ENCODE peak calls at places on chromosomes 5 and 9, in nine cellular contexts. A is IMR-90, R is astrocyte, O is WERI-Rb-1, G is mucosa of descending colon, Z is PC-9, K is brain microvascular endothelial cell, M is transverse colon, Q is foreskin fibroblast. H is an unnamed sample.

GRCh38 chr9:4667681-4668080 is 1.4 kb upstream of the SPATA6L start:
- DNase-seq in A (no peak), R (no peak), O (no peak), G (no peak), Z (no peak), K (no peak), M (no peak), Q (no peak), H (no peak)

GRCh38 chr5:57834829-57835554 is 352.4 kb upstream of the ACTBL2 start:
- DNase-seq in A (peak), R (peak), O (peak), G (no peak), Z (no peak), K (peak), M (no peak), Q (peak), H (no peak)

GRCh38 chr9:90099262-90099982 is 494.6 kb downstream of the GADD45G start:
- DNase-seq in A (peak), R (peak), O (peak), G (no peak), Z (no peak), K (peak), M (no peak), Q (no peak), H (no peak)

GRCh38 chr5:123089572-123089970 is 530 bp downstream of the PRDM6 start:
- DNase-seq in A (peak), R (no peak), O (peak), G (peak), Z (no peak), K (peak), M (no peak), Q (peak), H (no peak)

GRCh38 chr5:137186759-137187461 is 312.2 kb downstream of the SPOCK1 start:
- DNase-seq in A (peak), R (peak), O (no peak), G (no peak), Z (no peak), K (peak), M (no peak), Q (peak), H (no peak)

GRCh38 chr9:76302947-76303550 is 91.2 kb downstream of the RFK start:
- DNase-seq in A (peak), R (peak), O (no peak), G (no peak), Z (no peak), K (peak), M (no peak), Q (peak), H (no peak)

GRCh38 chr9:35538361-35539234 is 48.7 kb downstream of the RUSC2 start:
- DNase-seq in A (peak), R (peak), O (no peak), G (peak), Z (no peak), K (peak), M (peak), Q (peak), H (no peak)

GRCh38 chr9:18260527-18260926 is 213.4 kb upstream of the ADAMTSL1 start:
- DNase-seq in A (no peak), R (peak), O (no peak), G (no peak), Z (no peak), K (no peak), M (no peak), Q (no peak), H (peak)

GRCh38 chr5:82603280-82603987 is 325.3 kb upstream of the RPS23 start:
- DNase-seq in A (no peak), R (no peak), O (no peak), G (no peak), Z (no peak), K (no peak), M (no peak), Q (no peak), H (no peak)

GRCh38 chr9:2523601-2524000 is 98.0 kb upstream of the VLDLR start:
- DNase-seq in A (no peak), R (no peak), O (no peak), G (no peak), Z (no peak), K (no peak), M (no peak), Q (no peak), H (no peak)

GRCh38 chr5:168675883-168676408 is 96.8 kb upstream of the PANK3 start:
- DNase-seq in A (no peak), R (no peak), O (no peak), G (no peak), Z (no peak), K (no peak), M (no peak), Q (no peak), H (no peak)

GRCh38 chr9:98046161-98046543 is 10.4 kb upstream of the NANS start:
- DNase-seq in A (no peak), R (no peak), O (no peak), G (no peak), Z (no peak), K (no peak), M (no peak), Q (no peak), H (no peak)
- H3K4me3 ChIP-seq in A (no peak), R (no peak), O (no peak), G (no peak), Z (peak), K (no peak), M (no peak), Q (no peak), H (no peak)

GRCh38 chr5:39024005-39024404 is 50.2 kb downstream of the RICTOR start:
- DNase-seq in A (no peak), R (no peak), O (peak), G (no peak), Z (no peak), K (peak), M (no peak), Q (no peak), H (no peak)
- TF ChIP-seq CTCF in A (no peak), R (no peak), O (peak), G (no peak), Z (no peak), K (peak), M (no peak), Q (no peak), H (no peak)

DNA sequence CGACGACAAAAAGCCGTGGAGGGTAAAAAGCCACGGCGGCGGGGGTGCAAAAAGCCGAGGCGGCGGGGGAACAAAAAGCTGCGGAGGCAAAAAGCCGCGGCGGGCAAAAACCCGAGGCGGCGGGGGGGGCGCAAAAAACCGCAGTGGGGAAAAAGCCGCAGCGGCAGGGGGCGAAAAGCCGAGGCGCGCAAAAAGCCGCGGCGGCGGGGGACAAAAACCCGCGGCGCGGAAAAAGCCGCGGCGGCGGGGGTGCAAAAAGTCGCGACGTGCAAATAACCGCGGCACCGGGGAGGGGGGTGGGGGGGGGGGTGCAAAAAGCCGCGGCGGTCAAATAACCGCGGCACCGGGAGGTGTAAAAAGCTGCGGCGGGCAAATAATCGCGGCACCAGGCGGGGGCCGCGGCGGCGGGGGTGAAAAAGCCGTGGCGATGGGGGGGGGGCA is 511.5 kb downstream of the FOXD4L5 start:
- DNase-seq in A (no peak), R (no peak), O (peak), G (peak), Z (no peak), K (no peak), M (peak), Q (no peak), H (no peak)
- H3K4me3 ChIP-seq in A (peak), R (no peak), O (peak), G (no peak), Z (no peak), K (peak), M (peak), Q (no peak), H (peak)

DNA sequence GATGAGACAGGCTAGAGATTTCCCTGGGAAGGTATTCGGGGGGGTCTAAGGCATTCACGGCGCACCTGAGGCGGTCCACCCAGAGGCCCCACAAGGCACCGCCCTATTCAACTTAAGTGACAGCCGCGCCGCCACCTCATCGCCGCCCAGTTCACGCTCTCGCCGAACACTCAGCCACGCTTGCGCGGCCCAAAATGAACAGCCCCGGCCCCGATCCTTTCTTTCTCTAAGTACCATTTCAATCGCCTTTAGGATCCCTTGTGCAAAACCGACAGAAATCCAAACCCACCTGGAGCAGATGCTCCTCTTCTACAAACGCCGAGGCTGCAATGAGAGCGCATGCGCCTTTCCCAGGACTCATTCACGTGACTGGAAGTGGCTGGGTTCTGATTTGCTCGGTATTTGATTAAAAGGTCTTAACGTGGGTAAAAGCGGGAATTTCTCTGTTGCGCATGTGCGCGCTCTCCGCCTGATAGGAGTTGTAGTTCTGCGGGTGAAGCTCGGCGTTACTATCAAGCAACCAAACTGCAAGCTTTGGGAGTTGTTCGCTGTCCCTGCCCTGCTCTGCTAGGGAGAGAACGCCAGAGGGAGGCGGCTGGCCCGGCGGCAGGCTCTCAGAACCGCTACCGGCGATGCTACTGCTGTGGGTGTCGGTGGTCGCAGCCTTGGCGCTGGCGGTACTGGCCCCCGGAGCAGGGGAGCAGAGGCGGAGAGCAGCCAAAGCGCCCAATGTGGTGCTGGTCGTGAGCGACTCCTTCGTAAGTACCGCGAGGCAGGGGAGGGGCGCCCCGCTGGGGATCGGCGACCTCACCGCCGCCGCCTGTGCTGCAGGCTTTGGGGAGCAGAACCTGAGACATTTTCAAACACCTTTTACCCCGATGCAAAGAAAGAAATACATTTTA is at the start of the genes ARSK and SKIC3:
- DNase-seq in A (peak), R (peak), O (peak), G (peak), Z (peak), K (peak), M (peak), Q (peak), H (peak)
- TF ChIP-seq CTCF in A (peak), R (no peak), O (peak), G (no peak), Z (no peak), K (peak), M (peak), Q (peak), H (peak)

DNA sequence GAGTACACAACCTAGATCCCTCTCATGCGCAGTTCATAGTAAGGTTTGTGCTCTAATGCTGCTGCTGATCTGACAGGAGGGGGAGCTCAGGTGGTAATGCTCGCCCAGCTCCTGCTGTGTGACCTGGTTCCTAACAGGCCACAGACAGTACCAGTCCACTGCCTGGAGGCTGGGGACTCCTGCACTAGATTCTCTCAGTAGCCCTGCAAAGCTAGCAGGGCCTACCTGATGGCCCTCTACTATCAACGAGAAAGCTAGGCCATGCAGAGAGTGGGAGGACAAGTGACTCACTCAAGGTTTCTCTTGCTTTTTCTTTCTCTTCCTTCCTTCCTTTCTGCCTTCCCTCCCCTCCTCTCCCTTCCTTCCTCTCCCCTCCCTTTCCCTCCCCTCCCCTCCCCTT is 55.1 kb upstream of the TEX48 start:
- DNase-seq in A (no peak), R (no peak), O (peak), G (no peak), Z (no peak), K (no peak), M (no peak), Q (no peak), H (no peak)
- H3K4me3 ChIP-seq in A (no peak), R (no peak), O (no peak), G (no peak), Z (no peak), K (no peak), M (no peak), Q (no peak), H (no peak)

GRCh38 chr5:174520420-174521396 is 203.7 kb upstream of the MSX2 start:
- DNase-seq in A (peak), R (peak), O (no peak), G (no peak), Z (peak), K (no peak), M (peak), Q (no peak), H (no peak)
- TF ChIP-seq CTCF in A (no peak), R (no peak), O (no peak), G (no peak), Z (no peak), K (no peak), M (no peak), Q (no peak), H (no peak)

GRCh38 chr5:99929806-99930135 is 605.4 kb upstream of the FAM174A start:
- DNase-seq in A (no peak), R (no peak), O (no peak), G (no peak), Z (no peak), K (no peak), M (no peak), Q (no peak), H (no peak)
- H3K4me3 ChIP-seq in A (no peak), R (no peak), O (no peak), G (no peak), Z (no peak), K (no peak), M (no peak), Q (no peak), H (no peak)

GRCh38 chr5:167565555-167565954 is 725.9 kb upstream of the WWC1 start:
- DNase-seq in A (peak), R (no peak), O (no peak), G (no peak), Z (no peak), K (peak), M (no peak), Q (no peak), H (no peak)

DNA sequence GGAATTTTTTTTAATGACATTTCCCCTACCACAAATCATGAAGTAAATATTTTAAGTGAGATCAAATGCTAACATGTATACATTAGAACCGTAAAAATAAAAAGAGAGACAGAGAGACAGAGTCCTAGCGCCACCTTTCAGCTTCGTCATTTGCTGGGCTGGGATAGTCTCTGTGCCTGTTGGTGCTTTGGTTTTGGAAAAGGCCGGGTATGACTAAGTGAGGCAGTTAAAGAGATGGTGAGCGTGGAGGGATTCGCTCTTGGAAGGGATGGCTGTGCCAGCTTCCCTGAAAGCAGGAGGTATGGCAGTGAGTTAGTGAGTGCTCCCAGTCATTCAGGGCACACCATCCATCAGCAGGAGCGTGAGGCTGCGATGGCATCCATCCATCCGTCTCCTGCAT is 729.6 kb upstream of the WWC1 start:
- DNase-seq in A (no peak), R (no peak), O (no peak), G (no peak), Z (no peak), K (no peak), M (no peak), Q (no peak), H (no peak)
- TF ChIP-seq CTCF in A (no peak), R (no peak), O (no peak), G (no peak), Z (no peak), K (no peak), M (no peak), Q (no peak), H (no peak)

DNA sequence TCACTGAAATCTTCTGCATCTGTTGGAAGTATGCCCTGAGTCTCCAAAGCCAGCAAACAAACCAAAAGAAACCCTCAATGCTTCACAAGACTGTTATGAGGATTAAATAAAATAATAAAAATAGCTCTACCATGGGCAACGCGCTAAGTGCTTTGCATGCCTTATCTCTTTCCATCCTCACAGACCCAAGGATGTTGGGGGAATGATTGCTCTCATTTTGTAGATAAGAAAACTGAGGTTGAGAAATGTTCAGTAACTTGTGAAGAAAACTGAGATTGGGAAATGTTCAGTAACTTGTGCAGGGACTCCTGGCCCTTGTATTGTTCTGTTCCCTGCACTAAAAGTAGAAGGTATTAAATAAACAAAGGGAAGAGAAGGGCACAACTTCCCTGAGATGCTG is 7.9 kb downstream of the HAND1 start:
- DNase-seq in A (no peak), R (no peak), O (no peak), G (no peak), Z (no peak), K (no peak), M (no peak), Q (no peak), H (no peak)
- H3K4me3 ChIP-seq in A (no peak), R (no peak), O (no peak), G (no peak), Z (no peak), K (no peak), M (no peak), Q (no peak), H (no peak)

H was measured in kidney epithelial cell.